ENCODE peak calls at places on chromosomes 16 and 17, in six cellular contexts. T is SK-N-SH, F is PC-9, R is AG10803, C is upper lobe of right lung, X is AG04450. H is an unnamed sample.

GRCh38 chr17:61217878-61218437 is 181.7 kb upstream of the TBX2 start:
- DNase-seq in T (no peak), F (no peak), R (no peak), C (no peak), X (no peak), H (no peak)

GRCh38 chr16:9126609-9127008 is 35.2 kb downstream of the HAPSTR1 start:
- DNase-seq in T (no peak), F (no peak), R (no peak), C (no peak), X (no peak), H (no peak)

GRCh38 chr16:17105239-17105721 is 365.5 kb downstream of the XYLT1 start:
- DNase-seq in T (no peak), F (no peak), R (peak), C (no peak), X (no peak), H (no peak)

GRCh38 chr17:82667668-82668000 is 19.4 kb upstream of the WDR45B start:
- DNase-seq in T (no peak), F (no peak), R (no peak), C (no peak), X (no peak), H (no peak)

GRCh38 chr16:76226011-76226410 is 51.2 kb upstream of the CNTNAP4 start:
- DNase-seq in T (no peak), F (no peak), R (no peak), C (no peak), X (no peak), H (no peak)

GRCh38 chr16:49688298-49688697 is 167.6 kb downstream of the ZNF423 start:
- DNase-seq in T (no peak), F (no peak), R (no peak), C (no peak), X (no peak), H (no peak)

GRCh38 chr16:87538594-87538993 is 45.8 kb upstream of the ZCCHC14 start:
- DNase-seq in T (no peak), F (no peak), R (peak), C (no peak), X (no peak), H (no peak)

GRCh38 chr17:66152756-66153155 is 39.2 kb downstream of the CEP112 start:
- DNase-seq in T (no peak), F (no peak), R (peak), C (no peak), X (no peak), H (peak)

GRCh38 chr17:75808549-75808904 is 23.9 kb downstream of the UNK start:
- DNase-seq in T (no peak), F (no peak), R (no peak), C (no peak), X (no peak), H (no peak)

GRCh38 chr17:31489295-31490018 is 98.0 kb downstream of the RAB11FIP4 start:
- DNase-seq in T (no peak), F (peak), R (no peak), C (peak), X (no peak), H (no peak)

GRCh38 chr17:10754109-10754508 is 24.3 kb upstream of the TMEM220 start:
- DNase-seq in T (peak), F (no peak), R (peak), C (no peak), X (no peak), H (no peak)

GRCh38 chr16:15652293-15653001 is 2.4 kb downstream of the NDE1 start:
- DNase-seq in T (no peak), F (no peak), R (no peak), C (no peak), X (no peak), H (no peak)

GRCh38 chr17:80475949-80476876 is at the start of gene NPTX1:
- DNase-seq in T (peak), F (no peak), R (no peak), C (no peak), X (no peak), H (no peak)

GRCh38 chr17:75812096-75813001 is 27.7 kb downstream of the UNK start:
- DNase-seq in T (peak), F (no peak), R (no peak), C (no peak), X (no peak), H (no peak)

GRCh38 chr17:79607941-79608728 is 2.7 kb downstream of the RBFOX3 start:
- DNase-seq in T (peak), F (no peak), R (no peak), C (no peak), X (no peak), H (no peak)

GRCh38 chr17:2202996-2203575 is 100.5 kb downstream of the SMG6 start:
- DNase-seq in T (no peak), F (no peak), R (no peak), C (no peak), X (no peak), H (no peak)

GRCh38 chr17:13761221-13761620 is 159.5 kb upstream of the HS3ST3A1 start:
- DNase-seq in T (no peak), F (no peak), R (no peak), C (no peak), X (no peak), H (no peak)

GRCh38 chr17:61583242-61583641 is 7.8 kb downstream of the NACA2 start:
- DNase-seq in T (peak), F (peak), R (peak), C (no peak), X (peak), H (peak)

GRCh38 chr16:84459517-84459894 is 45.0 kb downstream of the MEAK7 start:
- DNase-seq in T (no peak), F (no peak), R (no peak), C (no peak), X (no peak), H (no peak)

GRCh38 chr16:67935402-67936123 is 1.1 kb downstream of the PSMB10 start:
- DNase-seq in T (peak), F (peak), R (peak), C (peak), X (peak), H (peak)

GRCh38 chr17:1485748-1486376 is 6.6 kb downstream of the MYO1C start:
- DNase-seq in T (peak), F (no peak), R (peak), C (peak), X (no peak), H (peak)

GRCh38 chr17:4195306-4195705 is 52.3 kb downstream of the CYB5D2 start:
- DNase-seq in T (no peak), F (no peak), R (peak), C (no peak), X (no peak), H (no peak)

GRCh38 chr17:70168044-70168978 is 1.0 kb upstream of the KCNJ2 start:
- DNase-seq in T (peak), F (no peak), R (peak), C (peak), X (peak), H (no peak)

GRCh38 chr16:46961373-46962353 is 11.8 kb downstream of the DNAJA2 start:
- DNase-seq in T (no peak), F (no peak), R (peak), C (no peak), X (no peak), H (peak)

GRCh38 chr16:27818231-27818630 is 245.3 kb downstream of the GSG1L start:
- DNase-seq in T (no peak), F (no peak), R (no peak), C (peak), X (no peak), H (no peak)

GRCh38 chr16:64830653-64831052 is 291.2 kb downstream of the CDH11 start:
- DNase-seq in T (no peak), F (no peak), R (peak), C (no peak), X (peak), H (peak)

GRCh38 chr17:15265131-15265530 is at the start of gene PMP22:
- DNase-seq in T (no peak), F (no peak), R (no peak), C (no peak), X (no peak), H (no peak)

GRCh38 chr17:17036520-17036998 is 5.7 kb upstream of the MPRIP start:
- DNase-seq in T (no peak), F (no peak), R (no peak), C (peak), X (no peak), H (no peak)

GRCh38 chr16:878071-878784 is 77.7 kb upstream of the GNG13 start:
- DNase-seq in T (peak), F (no peak), R (peak), C (no peak), X (no peak), H (no peak)
- TF ChIP-seq CTCF in T (no peak), F (no peak), R (no peak), C (no peak), X (no peak), H (no peak)

DNA sequence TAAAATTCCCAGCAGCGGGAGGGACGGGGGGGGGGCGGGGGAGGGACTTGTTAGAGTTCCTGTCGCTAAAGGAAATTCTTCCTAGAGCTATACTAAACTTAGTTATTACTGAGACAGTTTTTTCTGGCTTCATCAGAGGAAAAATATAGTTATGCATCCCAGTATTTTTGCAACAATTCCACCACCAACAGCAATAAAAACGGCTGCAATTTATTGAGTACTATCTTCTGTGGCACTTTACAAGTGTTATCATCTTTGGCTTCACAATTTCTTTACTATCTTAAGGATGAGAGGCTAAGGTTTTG is 6.9 kb upstream of the DHRS7B start:
- DNase-seq in T (no peak), F (no peak), R (no peak), C (no peak), X (no peak), H (no peak)
- TF ChIP-seq CTCF in T (no peak), F (no peak), R (no peak), C (no peak), X (no peak), H (no peak)

DNA sequence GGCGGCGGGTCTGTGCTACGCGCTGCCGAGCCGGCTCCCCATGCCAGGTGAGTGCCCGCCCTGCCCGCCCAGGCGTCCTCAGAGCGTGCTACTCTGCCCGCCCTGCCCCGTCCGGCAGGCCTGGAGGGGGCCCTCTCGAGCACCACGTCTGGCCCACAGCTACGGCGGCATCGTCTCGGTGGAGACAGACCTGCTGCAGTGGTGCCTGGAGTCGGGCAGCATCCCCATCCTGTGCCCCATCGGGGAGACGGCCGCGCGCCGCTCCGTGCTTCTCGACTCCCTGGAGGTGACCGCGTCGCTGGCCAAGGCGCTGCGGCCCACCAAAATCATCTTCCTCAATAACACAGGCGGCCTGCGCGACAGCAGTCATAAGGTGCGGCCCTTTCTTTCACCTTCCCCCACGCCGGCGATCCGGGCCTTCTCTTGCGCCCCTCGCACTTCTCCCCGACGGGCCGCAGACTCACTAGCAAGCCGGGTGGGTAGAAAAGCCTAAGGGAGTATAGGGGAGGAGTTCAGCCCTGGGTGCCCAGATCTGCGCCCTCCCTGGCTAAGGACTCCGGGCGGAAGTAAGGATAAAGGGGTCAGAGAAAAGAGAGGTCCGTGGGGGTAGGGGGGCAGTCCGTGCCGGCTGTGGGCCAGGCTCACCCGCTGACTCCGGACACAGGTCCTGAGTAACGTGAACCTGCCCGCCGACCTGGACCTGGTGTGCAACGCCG is 1.6 kb downstream of the NAGS start:
- DNase-seq in T (peak), F (no peak), R (no peak), C (peak), X (no peak), H (no peak)
- TF ChIP-seq CTCF in T (no peak), F (no peak), R (peak), C (peak), X (peak), H (peak)

GRCh38 chr17:56863974-56864373 is 30.0 kb downstream of the DGKE start:
- DNase-seq in T (no peak), F (no peak), R (no peak), C (no peak), X (no peak), H (no peak)

GRCh38 chr17:56868716-56869115 is 34.8 kb downstream of the DGKE start:
- DNase-seq in T (no peak), F (no peak), R (no peak), C (no peak), X (no peak), H (no peak)

GRCh38 chr17:56867948-56868376 is 34.0 kb downstream of the DGKE start:
- DNase-seq in T (no peak), F (no peak), R (peak), C (no peak), X (peak), H (peak)

GRCh38 chr17:56866076-56866475 is 32.1 kb downstream of the DGKE start:
- DNase-seq in T (no peak), F (no peak), R (no peak), C (no peak), X (no peak), H (no peak)

DNA sequence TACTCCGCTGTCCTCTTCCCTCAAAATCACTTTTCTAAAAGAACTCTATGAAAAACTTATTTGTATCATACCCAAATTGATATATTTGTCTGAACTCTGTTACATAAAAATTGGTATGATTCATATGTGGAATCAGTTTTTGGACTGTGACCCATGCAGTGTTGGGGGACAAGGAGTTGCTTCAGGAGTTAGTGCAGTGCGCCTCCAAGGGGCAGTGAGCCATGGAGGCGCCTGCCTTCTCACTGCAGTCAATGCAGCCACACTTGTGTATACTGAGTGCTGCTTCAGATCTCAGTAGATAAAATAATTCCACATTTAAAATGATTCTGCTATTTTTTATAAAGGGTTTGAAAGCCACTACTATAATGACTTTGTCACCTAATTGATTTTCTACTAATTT is 32.5 kb downstream of the DGKE start:
- DNase-seq in T (no peak), F (no peak), R (no peak), C (no peak), X (no peak), H (no peak)
- TF ChIP-seq CTCF in T (peak), F (no peak), R (no peak), C (peak), X (no peak), H (peak)

GRCh38 chr16:54362801-54363200 is 76.2 kb upstream of the IRX3 start:
- DNase-seq in T (peak), F (no peak), R (no peak), C (no peak), X (no peak), H (no peak)

GRCh38 chr16:54361246-54361645 is 74.7 kb upstream of the IRX3 start:
- DNase-seq in T (no peak), F (no peak), R (no peak), C (no peak), X (no peak), H (no peak)

GRCh38 chr16:54359555-54359954 is 73.0 kb upstream of the IRX3 start:
- DNase-seq in T (no peak), F (no peak), R (no peak), C (no peak), X (no peak), H (no peak)

GRCh38 chr16:54363760-54364159 is 77.2 kb upstream of the IRX3 start:
- DNase-seq in T (no peak), F (no peak), R (no peak), C (no peak), X (no peak), H (no peak)

GRCh38 chr16:54361813-54362212 is 75.2 kb upstream of the IRX3 start:
- DNase-seq in T (peak), F (no peak), R (no peak), C (no peak), X (no peak), H (no peak)
- TF ChIP-seq CTCF in T (no peak), F (no peak), R (peak), C (no peak), X (no peak), H (peak)

DNA sequence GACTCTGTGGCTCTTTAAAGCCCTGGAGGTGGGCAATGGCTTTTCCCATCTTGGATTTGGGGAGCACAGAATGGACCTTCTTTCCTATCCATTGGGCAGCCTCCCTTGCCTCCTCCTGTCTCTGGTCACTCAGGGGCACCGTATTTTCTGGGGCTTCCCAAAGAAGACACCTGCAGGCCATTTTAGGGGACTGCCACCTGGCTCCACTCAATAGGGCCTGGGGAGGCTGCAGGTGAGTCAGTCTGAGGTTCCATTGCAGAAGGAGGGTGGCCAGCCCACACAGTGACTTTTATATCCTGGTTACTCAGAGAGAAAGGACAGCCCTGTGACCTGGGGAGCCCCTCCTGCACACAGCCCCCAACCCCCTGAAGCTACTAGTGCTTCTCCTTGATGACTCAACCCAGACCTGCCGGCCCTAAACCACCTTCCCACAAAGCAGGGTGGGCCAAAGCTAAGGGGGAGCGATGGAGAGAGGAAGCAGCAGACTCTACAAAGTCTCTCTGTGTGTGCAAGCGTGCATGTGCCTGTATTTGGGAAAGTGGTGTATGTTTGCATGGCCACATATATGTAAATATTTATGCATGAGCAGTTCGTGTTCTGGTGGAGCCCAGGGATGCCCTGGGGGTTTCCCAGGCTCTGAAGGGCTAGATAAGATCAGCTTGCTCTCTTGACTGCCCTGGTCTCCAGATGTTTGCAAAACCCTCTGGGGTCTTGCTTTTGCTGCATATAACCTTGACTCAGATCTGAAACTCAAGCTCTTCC is 5.0 kb downstream of the CX3CL1 start:
- DNase-seq in T (peak), F (peak), R (no peak), C (no peak), X (peak), H (no peak)
- TF ChIP-seq CTCF in T (no peak), F (peak), R (no peak), C (no peak), X (no peak), H (no peak)

GRCh38 chr17:59534583-59534982 is 30.8 kb upstream of the DHX40 start:
- DNase-seq in T (peak), F (no peak), R (peak), C (no peak), X (no peak), H (no peak)
- TF ChIP-seq CTCF in T (peak), F (peak), R (peak), C (no peak), X (peak), H (no peak)

GRCh38 chr16:82621796-82622195 is 5.0 kb upstream of the CDH13 start:
- DNase-seq in T (no peak), F (no peak), R (no peak), C (no peak), X (no peak), H (no peak)
- TF ChIP-seq CTCF in T (peak), F (no peak), R (peak), C (no peak), X (peak), H (peak)